ENCODE peak calls at places on chromosomes 7 and 10, in four cellular contexts. P, U, I and W are unnamed samples.

GRCh38 chr10:104577861-104578480 is 63.1 kb upstream of the SORCS3 start:
- DNase-seq in I (no peak), U (peak; percentile 2), P (no peak), W (no peak)

GRCh38 chr7:91554893-91555292 is 290.7 kb downstream of the FZD1 start:
- DNase-seq in I (no peak), U (no peak), P (no peak), W (no peak)

GRCh38 chr10:71337219-71337625 is 18.2 kb downstream of the SLC29A3 start:
- DNase-seq in I (no peak), U (no peak), P (no peak), W (no peak)

GRCh38 chr7:139884441-139884840 is 55.4 kb downstream of the TBXAS1 start:
- DNase-seq in I (no peak), U (no peak), P (no peak), W (no peak)

GRCh38 chr10:92126100-92126650 is 164.7 kb downstream of the CPEB3 start:
- DNase-seq in U (peak; percentile 38), P (no peak), I (no peak), W (no peak)

GRCh38 chr10:33798754-33799153 is 464.3 kb upstream of the NRP1 start:
- DNase-seq in I (no peak), U (no peak), P (no peak), W (no peak)

GRCh38 chr10:130749911-130750310 is 561.6 kb downstream of the TCERG1L start:
- DNase-seq in U (no peak), P (no peak), I (no peak), W (peak; percentile 59)

GRCh38 chr10:108690530-108690929 is 1232.8 kb downstream of the XPNPEP1 start:
- DNase-seq in U (no peak), I (no peak), P (no peak), W (no peak)

GRCh38 chr10:65328486-65328885 is 1597.3 kb upstream of the LRRTM3 start:
- DNase-seq in I (no peak), P (no peak), U (no peak), W (no peak)

GRCh38 chr7:87140271-87140748 is 11.9 kb upstream of the DMTF1 start:
- DNase-seq in P (no peak), U (no peak), I (no peak), W (no peak)

GRCh38 chr7:43879477-43879876 is 10.2 kb upstream of the MRPS24 start:
- DNase-seq in U (peak; percentile 87), I (no peak), P (no peak), W (no peak)

GRCh38 chr10:99908512-99908911 is 101.2 kb downstream of the DNMBP start:
- DNase-seq in P (no peak), U (no peak), I (no peak), W (no peak)

GRCh38 chr7:84714765-84715164 is 472.1 kb downstream of the SEMA3D start:
- DNase-seq in P (no peak), U (peak; percentile 51), I (no peak), W (no peak)

GRCh38 chr10:110912374-110912773 is 6.6 kb downstream of the BBIP1 start:
- DNase-seq in U (peak; percentile 73), P (no peak), I (no peak), W (no peak)

GRCh38 chr10:3889961-3890522 is 105.0 kb upstream of the KLF6 start:
- DNase-seq in P (no peak), I (no peak), U (peak; percentile 90), W (no peak)

GRCh38 chr7:47726047-47726726 is 144.3 kb upstream of the TNS3 start:
- DNase-seq in P (no peak), U (no peak), I (no peak), W (no peak)

GRCh38 chr10:75978213-75978612 is 546.8 kb downstream of the LRMDA start:
- DNase-seq in I (no peak), U (peak; percentile 12), P (no peak), W (no peak)

GRCh38 chr10:62919776-62920175 is 103.6 kb upstream of the EGR2 start:
- DNase-seq in U (no peak), P (no peak), I (no peak), W (no peak)

GRCh38 chr7:22125436-22125835 is 179.7 kb upstream of the CDCA7L start:
- DNase-seq in P (no peak), I (no peak), U (no peak), W (no peak)

GRCh38 chr10:117501460-117502035 is 41.0 kb upstream of the EMX2 start:
- DNase-seq in I (no peak), P (no peak), U (no peak), W (no peak)

GRCh38 chr10:18886102-18886501 is 162.5 kb upstream of the MALRD1 start:
- DNase-seq in I (no peak), P (no peak), U (peak; percentile 63), W (no peak)

GRCh38 chr7:103660455-103661371 is 214.7 kb upstream of the SLC26A5 start:
- DNase-seq in I (no peak), U (peak; percentile 85), P (no peak), W (no peak)

GRCh38 chr10:97718659-97719142 is 5.2 kb downstream of the MARVELD1 start:
- DNase-seq in P (peak; percentile 81), U (no peak), I (peak; percentile 88), W (no peak)

GRCh38 chr7:97772034-97772891 is 40.4 kb downstream of the TAC1 start:
- DNase-seq in I (no peak), P (no peak), U (no peak), W (no peak)

GRCh38 chr10:24374134-24374915 is 165.4 kb downstream of the KIAA1217 start:
- DNase-seq in I (no peak), P (no peak), U (peak; percentile 82), W (no peak)

GRCh38 chr10:132893090-132893489 is 49.3 kb downstream of the CFAP46 start:
- DNase-seq in P (no peak), U (peak; percentile 25), I (no peak), W (no peak)

GRCh38 chr10:108653466-108653865 is 1269.8 kb downstream of the XPNPEP1 start:
- DNase-seq in P (no peak), U (no peak), I (no peak), W (no peak)

GRCh38 chr10:79065091-79065551 is 3.6 kb upstream of the ZMIZ1 start:
- DNase-seq in P (no peak), U (no peak), I (peak; percentile 45), W (no peak)

GRCh38 chr10:79066460-79067240 is 2.1 kb upstream of the ZMIZ1 start:
- DNase-seq in P (no peak), I (no peak), U (peak; percentile 30), W (no peak)

GRCh38 chr10:79067241-79068202 is 1.2 kb upstream of the ZMIZ1 start:
- DNase-seq in P (peak; percentile 91), U (peak; percentile 92), I (peak; percentile 94), W (peak; percentile 93)

GRCh38 chr10:79063661-79064490 is 4.9 kb upstream of the ZMIZ1 start:
- DNase-seq in I (peak; percentile 48), U (no peak), P (no peak), W (no peak)

DNA sequence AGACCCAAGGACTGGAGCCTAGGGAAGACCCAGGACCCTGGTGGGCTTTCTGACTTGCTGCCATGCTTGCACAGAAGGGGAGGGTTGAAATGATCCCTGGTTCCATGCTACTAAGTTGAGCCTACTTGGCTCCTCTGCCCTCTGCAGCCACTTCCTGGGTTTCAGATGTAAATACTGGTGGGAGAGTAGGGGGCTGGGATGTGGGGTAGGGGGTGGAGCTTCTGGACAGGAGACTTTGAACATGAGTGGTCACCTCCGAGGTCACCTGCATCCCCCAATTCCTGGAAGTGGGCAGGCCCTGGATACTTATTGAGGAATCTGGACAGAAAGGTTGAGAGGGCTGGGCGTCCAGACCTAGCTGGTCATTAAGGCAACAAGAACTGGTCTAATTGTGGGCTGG is 2.9 kb upstream of the ZMIZ1 start:
- DNase-seq in U (no peak), P (no peak), I (no peak), W (no peak)
- H3K4me3 ChIP-seq in U (no peak overlapping the region), P (no peak overlapping the region), I (no peak overlapping the region), W (no peak overlapping the region)

DNA sequence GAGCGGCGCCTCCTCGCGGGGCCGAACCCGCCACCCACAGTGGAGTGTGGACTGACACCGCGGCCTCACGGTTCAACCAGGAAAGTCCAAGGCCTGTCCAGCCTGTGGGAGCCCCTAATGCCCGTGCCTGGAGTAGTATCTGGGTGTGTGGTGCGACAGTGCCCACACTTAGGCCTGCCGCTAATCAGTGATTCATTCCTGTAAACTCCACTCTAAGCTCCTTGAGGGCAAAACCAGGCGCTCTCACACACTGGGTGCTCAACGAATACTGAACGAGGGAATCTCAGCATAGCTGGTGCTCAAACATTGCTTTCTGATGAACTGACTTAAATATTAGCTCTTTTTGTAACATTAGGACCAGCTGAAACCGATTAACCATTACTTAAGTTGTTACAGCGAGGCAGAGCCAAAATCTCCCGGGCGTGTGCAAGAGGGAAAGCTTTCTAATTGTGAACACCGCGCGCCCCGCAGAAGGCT is 573 bp upstream of the GSDME start:
- DNase-seq in U (peak; percentile 38), P (no peak), I (no peak), W (no peak)
- H3K4me3 ChIP-seq in U (peak overlapping the region; percentile 75), P (peak overlapping the region; percentile 63), I (peak overlapping the region; percentile 56), W (peak overlapping the region; percentile 91)

DNA sequence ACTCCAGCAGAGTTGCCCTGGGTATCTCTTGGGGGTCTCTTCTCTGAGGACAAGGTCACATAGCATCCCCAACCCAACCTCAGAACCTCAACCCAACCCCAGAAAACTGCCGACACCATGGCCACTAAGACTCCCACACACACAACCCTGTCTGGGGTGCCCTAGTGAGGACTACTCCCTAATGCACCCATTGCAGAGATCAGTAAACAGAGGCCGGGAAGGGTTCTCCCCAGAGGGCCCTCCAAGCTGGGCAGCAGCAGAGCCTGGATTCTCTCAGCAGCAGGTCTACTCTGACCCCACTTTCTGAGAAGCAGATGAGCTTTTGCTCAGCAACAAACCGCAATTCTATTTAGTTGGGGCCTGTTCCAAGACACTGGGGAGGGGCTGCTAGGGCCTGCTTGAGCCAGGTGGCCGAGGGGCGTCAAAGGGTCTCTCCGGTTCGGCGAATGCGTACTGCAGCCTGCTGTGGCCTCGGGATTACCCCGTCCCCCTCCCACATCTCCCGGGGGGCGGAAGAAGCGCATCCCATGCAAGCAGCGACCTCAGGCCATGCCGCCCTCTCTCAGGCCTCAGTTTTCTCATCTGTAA is 828 bp downstream of the OGDHL start:
- DNase-seq in I (no peak), P (no peak), U (no peak), W (no peak)
- H3K4me3 ChIP-seq in I (no peak overlapping the region), P (peak overlapping the region; percentile 76), U (no peak overlapping the region), W (peak overlapping the region; percentile 72)

GRCh38 chr7:27177795-27178320 is 3.7 kb upstream of the HOXA10 start:
- DNase-seq in P (no peak), U (no peak), I (peak; percentile 23), W (no peak)

GRCh38 chr7:27175005-27175625 is 995 bp upstream of the HOXA10 start:
- DNase-seq in U (no peak), I (no peak), P (no peak), W (no peak)

GRCh38 chr7:27176962-27177794 is 3.1 kb upstream of the HOXA10 start:
- DNase-seq in I (peak; percentile 61), P (no peak), U (no peak), W (no peak)

GRCh38 chr7:27175626-27176342 is 1.7 kb upstream of the HOXA10 start:
- DNase-seq in P (no peak), I (peak; percentile 68), U (no peak), W (no peak)

DNA sequence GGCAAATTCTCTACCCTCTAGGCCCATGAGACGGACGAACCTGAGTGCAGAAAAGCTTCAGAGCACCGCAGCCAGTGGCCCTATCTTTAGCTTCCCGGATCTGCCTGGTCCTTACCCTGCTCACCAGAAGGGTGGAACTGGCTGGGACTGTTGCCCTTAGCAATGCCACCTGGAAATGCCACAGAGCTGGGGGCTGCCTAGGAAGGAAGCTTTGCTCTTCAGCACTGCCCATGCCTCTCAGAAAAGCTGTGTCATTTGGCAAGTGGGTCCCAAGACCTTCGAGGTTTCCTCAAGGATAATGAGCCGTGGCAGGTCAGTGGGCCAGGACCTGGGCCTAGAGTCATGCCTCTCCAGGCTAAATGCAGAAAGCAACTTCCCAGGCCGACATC is 2.2 kb upstream of the HOXA10 start:
- DNase-seq in U (no peak), P (no peak), I (peak; percentile 58), W (no peak)
- H3K4me3 ChIP-seq in U (no peak overlapping the region), P (no peak overlapping the region), I (no peak overlapping the region), W (no peak overlapping the region)

GRCh38 chr7:157279973-157280841 is 56.6 kb upstream of the DNAJB6 start:
- DNase-seq in P (no peak), I (peak; percentile 53), U (no peak), W (no peak)
- H3K4me3 ChIP-seq in P (peak overlapping the region; percentile 53), I (peak overlapping the region; percentile 52), U (peak overlapping the region; percentile 52), W (peak overlapping the region; percentile 71)